ENCODE peak calls at places on chromosomes 16 and 17, in seven cellular contexts. One of them, this sample, is unnamed.

GRCh38 chr17:81002409-81003361 is 11.0 kb downstream of the CHMP6 start:
- DNase-seq in epithelial cell of prostate: no peak
- DNase-seq in activated naive CD8-positive, alpha-beta T cell treated with anti-CD3 and anti-CD28 coated beads, Interleukin-2, amount 50 U/mL, for 24 hours: no peak
- DNase-seq in activated CD4-positive, alpha-beta T cell treated with anti-CD3 and anti-CD28 coated beads, Interleukin-2, amount 50 U/mL, for 48 hours: no peak
- DNase-seq in mammary epithelial cell: peak
- DNase-seq in NCI-H1417: peak
- DNase-seq in astrocyte of the cerebellum: no peak
- DNase-seq in this sample: no peak

GRCh38 chr17:17739388-17740066 is 58.3 kb downstream of the RAI1 start:
- DNase-seq in epithelial cell of prostate: no peak
- DNase-seq in activated naive CD8-positive, alpha-beta T cell treated with anti-CD3 and anti-CD28 coated beads, Interleukin-2, amount 50 U/mL, for 24 hours: no peak
- DNase-seq in activated CD4-positive, alpha-beta T cell treated with anti-CD3 and anti-CD28 coated beads, Interleukin-2, amount 50 U/mL, for 48 hours: no peak
- DNase-seq in mammary epithelial cell: peak
- DNase-seq in NCI-H1417: no peak
- DNase-seq in astrocyte of the cerebellum: no peak
- DNase-seq in this sample: no peak

GRCh38 chr17:80999224-81000088 is 7.8 kb downstream of the CHMP6 start:
- DNase-seq in epithelial cell of prostate: no peak
- DNase-seq in activated naive CD8-positive, alpha-beta T cell treated with anti-CD3 and anti-CD28 coated beads, Interleukin-2, amount 50 U/mL, for 24 hours: no peak
- DNase-seq in activated CD4-positive, alpha-beta T cell treated with anti-CD3 and anti-CD28 coated beads, Interleukin-2, amount 50 U/mL, for 48 hours: no peak
- DNase-seq in mammary epithelial cell: no peak
- DNase-seq in NCI-H1417: no peak
- DNase-seq in astrocyte of the cerebellum: no peak
- DNase-seq in this sample: no peak

GRCh38 chr17:79003661-79004411 is 5.7 kb downstream of the CANT1 start:
- DNase-seq in epithelial cell of prostate: no peak
- DNase-seq in activated naive CD8-positive, alpha-beta T cell treated with anti-CD3 and anti-CD28 coated beads, Interleukin-2, amount 50 U/mL, for 24 hours: no peak
- DNase-seq in activated CD4-positive, alpha-beta T cell treated with anti-CD3 and anti-CD28 coated beads, Interleukin-2, amount 50 U/mL, for 48 hours: no peak
- DNase-seq in mammary epithelial cell: no peak
- DNase-seq in NCI-H1417: no peak
- DNase-seq in astrocyte of the cerebellum: no peak
- DNase-seq in this sample: no peak

GRCh38 chr16:87295259-87295658 is 21.9 kb downstream of the C16orf95 start:
- DNase-seq in epithelial cell of prostate: peak
- DNase-seq in activated naive CD8-positive, alpha-beta T cell treated with anti-CD3 and anti-CD28 coated beads, Interleukin-2, amount 50 U/mL, for 24 hours: no peak
- DNase-seq in activated CD4-positive, alpha-beta T cell treated with anti-CD3 and anti-CD28 coated beads, Interleukin-2, amount 50 U/mL, for 48 hours: no peak
- DNase-seq in mammary epithelial cell: peak
- DNase-seq in NCI-H1417: no peak
- DNase-seq in astrocyte of the cerebellum: no peak
- DNase-seq in this sample: no peak

GRCh38 chr17:61635913-61636432 is 45.0 kb upstream of the NACA2 start:
- DNase-seq in epithelial cell of prostate: no peak
- DNase-seq in activated naive CD8-positive, alpha-beta T cell treated with anti-CD3 and anti-CD28 coated beads, Interleukin-2, amount 50 U/mL, for 24 hours: peak
- DNase-seq in activated CD4-positive, alpha-beta T cell treated with anti-CD3 and anti-CD28 coated beads, Interleukin-2, amount 50 U/mL, for 48 hours: peak
- DNase-seq in mammary epithelial cell: peak
- DNase-seq in NCI-H1417: peak
- DNase-seq in astrocyte of the cerebellum: peak
- DNase-seq in this sample: peak

GRCh38 chr16:88606146-88606757 is 32.1 kb upstream of the IL17C start:
- DNase-seq in epithelial cell of prostate: no peak
- DNase-seq in activated naive CD8-positive, alpha-beta T cell treated with anti-CD3 and anti-CD28 coated beads, Interleukin-2, amount 50 U/mL, for 24 hours: no peak
- DNase-seq in activated CD4-positive, alpha-beta T cell treated with anti-CD3 and anti-CD28 coated beads, Interleukin-2, amount 50 U/mL, for 48 hours: no peak
- DNase-seq in mammary epithelial cell: no peak
- DNase-seq in NCI-H1417: no peak
- DNase-seq in astrocyte of the cerebellum: no peak
- DNase-seq in this sample: no peak

GRCh38 chr17:76521262-76521661 is 16.2 kb downstream of the CYGB start:
- DNase-seq in epithelial cell of prostate: no peak
- DNase-seq in activated naive CD8-positive, alpha-beta T cell treated with anti-CD3 and anti-CD28 coated beads, Interleukin-2, amount 50 U/mL, for 24 hours: no peak
- DNase-seq in activated CD4-positive, alpha-beta T cell treated with anti-CD3 and anti-CD28 coated beads, Interleukin-2, amount 50 U/mL, for 48 hours: no peak
- DNase-seq in mammary epithelial cell: no peak
- DNase-seq in NCI-H1417: no peak
- DNase-seq in astrocyte of the cerebellum: no peak
- DNase-seq in this sample: no peak

GRCh38 chr16:84103678-84104077 is 13.1 kb downstream of the MBTPS1 start:
- DNase-seq in epithelial cell of prostate: no peak
- DNase-seq in activated naive CD8-positive, alpha-beta T cell treated with anti-CD3 and anti-CD28 coated beads, Interleukin-2, amount 50 U/mL, for 24 hours: no peak
- DNase-seq in activated CD4-positive, alpha-beta T cell treated with anti-CD3 and anti-CD28 coated beads, Interleukin-2, amount 50 U/mL, for 48 hours: no peak
- DNase-seq in mammary epithelial cell: peak
- DNase-seq in NCI-H1417: no peak
- DNase-seq in astrocyte of the cerebellum: no peak
- DNase-seq in this sample: no peak

GRCh38 chr17:5541610-5542202 is 42.6 kb downstream of the NLRP1 start:
- DNase-seq in epithelial cell of prostate: no peak
- DNase-seq in activated naive CD8-positive, alpha-beta T cell treated with anti-CD3 and anti-CD28 coated beads, Interleukin-2, amount 50 U/mL, for 24 hours: no peak
- DNase-seq in activated CD4-positive, alpha-beta T cell treated with anti-CD3 and anti-CD28 coated beads, Interleukin-2, amount 50 U/mL, for 48 hours: no peak
- DNase-seq in mammary epithelial cell: no peak
- DNase-seq in NCI-H1417: no peak
- DNase-seq in astrocyte of the cerebellum: no peak
- DNase-seq in this sample: no peak

GRCh38 chr16:55030944-55031343 is 100.3 kb downstream of the IRX5 start:
- DNase-seq in epithelial cell of prostate: no peak
- DNase-seq in activated naive CD8-positive, alpha-beta T cell treated with anti-CD3 and anti-CD28 coated beads, Interleukin-2, amount 50 U/mL, for 24 hours: no peak
- DNase-seq in activated CD4-positive, alpha-beta T cell treated with anti-CD3 and anti-CD28 coated beads, Interleukin-2, amount 50 U/mL, for 48 hours: no peak
- DNase-seq in mammary epithelial cell: no peak
- DNase-seq in NCI-H1417: no peak
- DNase-seq in astrocyte of the cerebellum: no peak
- DNase-seq in this sample: no peak

GRCh38 chr16:89006036-89006752 is 29.2 kb upstream of the CBFA2T3 start:
- DNase-seq in epithelial cell of prostate: no peak
- DNase-seq in activated naive CD8-positive, alpha-beta T cell treated with anti-CD3 and anti-CD28 coated beads, Interleukin-2, amount 50 U/mL, for 24 hours: no peak
- DNase-seq in activated CD4-positive, alpha-beta T cell treated with anti-CD3 and anti-CD28 coated beads, Interleukin-2, amount 50 U/mL, for 48 hours: no peak
- DNase-seq in mammary epithelial cell: no peak
- DNase-seq in NCI-H1417: no peak
- DNase-seq in astrocyte of the cerebellum: no peak
- DNase-seq in this sample: no peak

GRCh38 chr16:47672475-47672874 is 211.3 kb downstream of the PHKB start:
- DNase-seq in epithelial cell of prostate: no peak
- DNase-seq in activated naive CD8-positive, alpha-beta T cell treated with anti-CD3 and anti-CD28 coated beads, Interleukin-2, amount 50 U/mL, for 24 hours: no peak
- DNase-seq in activated CD4-positive, alpha-beta T cell treated with anti-CD3 and anti-CD28 coated beads, Interleukin-2, amount 50 U/mL, for 48 hours: no peak
- DNase-seq in mammary epithelial cell: no peak
- DNase-seq in NCI-H1417: no peak
- DNase-seq in astrocyte of the cerebellum: no peak
- DNase-seq in this sample: no peak

GRCh38 chr17:3916825-3917224 is 560 bp upstream of the P2RX1 start:
- DNase-seq in epithelial cell of prostate: no peak
- DNase-seq in activated naive CD8-positive, alpha-beta T cell treated with anti-CD3 and anti-CD28 coated beads, Interleukin-2, amount 50 U/mL, for 24 hours: no peak
- DNase-seq in activated CD4-positive, alpha-beta T cell treated with anti-CD3 and anti-CD28 coated beads, Interleukin-2, amount 50 U/mL, for 48 hours: no peak
- DNase-seq in mammary epithelial cell: no peak
- DNase-seq in NCI-H1417: no peak
- DNase-seq in astrocyte of the cerebellum: no peak
- DNase-seq in this sample: no peak

GRCh38 chr17:43366809-43367587 is 31.8 kb upstream of the ARL4D start:
- DNase-seq in epithelial cell of prostate: no peak
- DNase-seq in activated naive CD8-positive, alpha-beta T cell treated with anti-CD3 and anti-CD28 coated beads, Interleukin-2, amount 50 U/mL, for 24 hours: peak
- DNase-seq in activated CD4-positive, alpha-beta T cell treated with anti-CD3 and anti-CD28 coated beads, Interleukin-2, amount 50 U/mL, for 48 hours: no peak
- DNase-seq in mammary epithelial cell: no peak
- DNase-seq in NCI-H1417: no peak
- DNase-seq in astrocyte of the cerebellum: no peak
- DNase-seq in this sample: no peak

GRCh38 chr17:37481001-37481665 is 8.6 kb upstream of the DUSP14 start:
- DNase-seq in epithelial cell of prostate: no peak
- DNase-seq in activated naive CD8-positive, alpha-beta T cell treated with anti-CD3 and anti-CD28 coated beads, Interleukin-2, amount 50 U/mL, for 24 hours: no peak
- DNase-seq in activated CD4-positive, alpha-beta T cell treated with anti-CD3 and anti-CD28 coated beads, Interleukin-2, amount 50 U/mL, for 48 hours: no peak
- DNase-seq in mammary epithelial cell: peak
- DNase-seq in NCI-H1417: no peak
- DNase-seq in astrocyte of the cerebellum: no peak
- DNase-seq in this sample: no peak

GRCh38 chr17:73196500-73196899 is 3.6 kb downstream of the COG1 start:
- DNase-seq in epithelial cell of prostate: no peak
- DNase-seq in activated naive CD8-positive, alpha-beta T cell treated with anti-CD3 and anti-CD28 coated beads, Interleukin-2, amount 50 U/mL, for 24 hours: no peak
- DNase-seq in activated CD4-positive, alpha-beta T cell treated with anti-CD3 and anti-CD28 coated beads, Interleukin-2, amount 50 U/mL, for 48 hours: no peak
- DNase-seq in mammary epithelial cell: no peak
- DNase-seq in NCI-H1417: peak
- DNase-seq in astrocyte of the cerebellum: no peak
- DNase-seq in this sample: no peak

This sample was measured in T follicular helper cell.